ENCODE peak calls at places on chromosomes 3 and 15, in ten cellular contexts. H, O, J, U, L, T, Z, I, V and X are unnamed samples.

GRCh38 chr3:132803889-132804288 is 81.7 kb upstream of the NPHP3 start:
- DNase-seq in T (no peak), O (no peak), V (no peak), L (no peak), J (no peak), Z (no peak), H (no peak), I (no peak), U (no peak), X (no peak)

GRCh38 chr3:40971191-40972168 is 227.8 kb upstream of the CTNNB1 start:
- DNase-seq in O (peak), Z (no peak), U (no peak), V (peak), I (peak), T (peak), J (peak), L (peak), H (peak), X (peak)

GRCh38 chr15:58520464-58520863 is 88.7 kb downstream of the LIPC start:
- DNase-seq in L (no peak), T (no peak), U (no peak), I (no peak), H (no peak), J (no peak), V (no peak), O (no peak), Z (no peak), X (peak)

GRCh38 chr3:101685870-101686307 is 629 bp downstream of the RPL24 start:
- DNase-seq in T (no peak), L (no peak), H (no peak), U (peak), J (no peak), I (no peak), O (no peak), Z (no peak), V (no peak), X (no peak)

GRCh38 chr15:83899670-83900069 is 245.7 kb downstream of the ADAMTSL3 start:
- DNase-seq in H (no peak), J (no peak), V (no peak), L (no peak), T (no peak), O (no peak), U (no peak), I (no peak), Z (no peak), X (no peak)

GRCh38 chr15:69593981-69594966 is 141.7 kb downstream of the RPLP1 start:
- DNase-seq in Z (no peak), I (no peak), T (no peak), L (peak), O (no peak), H (peak), V (peak), J (no peak), U (no peak), X (no peak)

GRCh38 chr15:82535566-82536408 is 4.5 kb downstream of the RPS17 start:
- DNase-seq in Z (no peak), L (peak), H (no peak), U (no peak), T (no peak), O (peak), V (no peak), I (no peak), J (no peak), X (no peak)

GRCh38 chr15:40843183-40843884 is 514 bp upstream of the SPINT1 start:
- DNase-seq in L (no peak), J (no peak), H (no peak), U (no peak), Z (no peak), T (no peak), O (no peak), I (no peak), V (no peak), X (no peak)

GRCh38 chr3:170869240-170869592 is 779 bp downstream of the RPL22L1 start:
- DNase-seq in Z (no peak), L (no peak), J (no peak), O (no peak), H (no peak), T (no peak), U (no peak), V (no peak), I (no peak), X (peak)

GRCh38 chr3:38455639-38456430 is 2.1 kb downstream of the ACVR2B start:
- DNase-seq in L (peak), Z (no peak), I (no peak), H (no peak), V (no peak), T (no peak), U (no peak), O (no peak), J (no peak), X (peak)

GRCh38 chr15:32842081-32842480 is 124.3 kb downstream of the GREM1 start:
- DNase-seq in L (no peak), H (no peak), U (no peak), J (no peak), Z (no peak), T (no peak), O (no peak), V (no peak), I (no peak), X (no peak)

GRCh38 chr3:85360742-85361387 is 402.1 kb downstream of the CADM2 start:
- DNase-seq in O (no peak), U (peak), L (peak), Z (no peak), T (no peak), J (no peak), H (peak), V (peak), I (no peak), X (peak)

GRCh38 chr15:45126535-45127158 is 3.0 kb downstream of the DUOXA1 start:
- DNase-seq in H (no peak), U (no peak), L (peak), I (peak), O (no peak), V (no peak), Z (no peak), T (peak), J (peak), X (peak)

GRCh38 chr3:127857270-127857801 is 35.0 kb upstream of the MGLL start:
- DNase-seq in T (no peak), Z (no peak), V (no peak), U (no peak), I (peak), L (no peak), H (no peak), J (no peak), O (no peak), X (no peak)